ENCODE peak calls at places on chromosomes 4 and X, in eight cellular contexts. S, O, G, C, W, U, J and F are unnamed samples.

GRCh38 chrX:1679238-1679637 is 64.4 kb downstream of the ASMT start:
- DNase-seq in S (no peak), O (no peak), G (no peak), C (no peak), W (no peak), U (no peak), J (peak), F (no peak)

GRCh38 chrX:3532571-3532970 is 180.9 kb downstream of the PRKX start:
- DNase-seq in S (no peak), O (no peak), G (no peak), C (no peak), W (no peak), U (no peak), J (no peak), F (no peak)

GRCh38 chr4:111064342-111064993 is 441.6 kb upstream of the PITX2 start:
- DNase-seq in S (no peak), O (no peak), G (no peak), C (no peak), W (no peak), U (peak), J (peak), F (no peak)

GRCh38 chrX:2631743-2632532 is 59.2 kb upstream of the CD99 start:
- DNase-seq in S (no peak), O (no peak), G (no peak), C (no peak), W (no peak), U (no peak), J (no peak), F (no peak)

GRCh38 chr4:140256335-140256734 is 102.4 kb upstream of the MAML3 start:
- DNase-seq in S (peak), O (no peak), G (no peak), C (no peak), W (no peak), U (peak), J (peak), F (no peak)

GRCh38 chr4:72471816-72472215 is 97.2 kb downstream of the ADAMTS3 start:
- DNase-seq in S (no peak), O (no peak), G (no peak), C (no peak), W (no peak), U (no peak), J (peak), F (no peak)

GRCh38 chr4:76532810-76533209 is 97.8 kb downstream of the SHROOM3 start:
- DNase-seq in S (no peak), O (no peak), G (no peak), C (no peak), W (no peak), U (no peak), J (no peak), F (no peak)

GRCh38 chrX:8724176-8724757 is 7.7 kb downstream of the ANOS1 start:
- DNase-seq in S (no peak), O (no peak), G (no peak), C (no peak), W (no peak), U (peak), J (no peak), F (no peak)

GRCh38 chr4:135281230-135281629 is 1079.6 kb upstream of the PABPC4L start:
- DNase-seq in S (no peak), O (no peak), G (no peak), C (no peak), W (no peak), U (no peak), J (peak), F (no peak)

GRCh38 chr4:7155611-7156071 is 36.7 kb upstream of the SORCS2 start:
- DNase-seq in S (peak), O (no peak), G (no peak), C (no peak), W (peak), U (peak), J (peak), F (no peak)

GRCh38 chr4:38237139-38237538 is 276.9 kb downstream of the PTTG2 start:
- DNase-seq in S (no peak), O (no peak), G (no peak), C (no peak), W (no peak), U (no peak), J (peak), F (no peak)

GRCh38 chrX:86383681-86384540 is 235.7 kb downstream of the DACH2 start:
- DNase-seq in S (no peak), O (no peak), G (no peak), C (no peak), W (no peak), U (no peak), J (no peak), F (no peak)

GRCh38 chrX:35561985-35562384 is 236.2 kb upstream of the MAGEB16 start:
- DNase-seq in S (no peak), O (no peak), G (no peak), C (peak), W (no peak), U (no peak), J (no peak), F (no peak)

GRCh38 chr4:64250488-64250887 is 158.8 kb downstream of the TECRL start:
- DNase-seq in S (no peak), O (no peak), G (no peak), C (no peak), W (no peak), U (no peak), J (no peak), F (no peak)

GRCh38 chrX:120749141-120749846 is 119.4 kb upstream of the C1GALT1C1 start:
- DNase-seq in S (peak), O (no peak), G (no peak), C (no peak), W (no peak), U (no peak), J (peak), F (no peak)

GRCh38 chr4:33650036-33650435 is 2594.3 kb downstream of the ARAP2 start:
- DNase-seq in S (no peak), O (no peak), G (no peak), C (no peak), W (no peak), U (no peak), J (no peak), F (no peak)

GRCh38 chr4:6200011-6200921 is at the start of gene JAKMIP1:
- DNase-seq in S (peak), O (peak), G (peak), C (peak), W (peak), U (peak), J (peak), F (peak)

GRCh38 chr4:25484243-25484721 is 107.2 kb downstream of the ANAPC4 start:
- DNase-seq in S (no peak), O (no peak), G (no peak), C (no peak), W (no peak), U (no peak), J (peak), F (no peak)

GRCh38 chr4:122898370-122899150 is 23.8 kb downstream of the NUDT6 start:
- DNase-seq in S (no peak), O (no peak), G (no peak), C (no peak), W (no peak), U (no peak), J (peak), F (no peak)

GRCh38 chr4:145533011-145533410 is 51.4 kb downstream of the SMAD1 start:
- DNase-seq in S (no peak), O (no peak), G (no peak), C (no peak), W (no peak), U (no peak), J (peak), F (no peak)

GRCh38 chrX:97740044-97740443 is 856.3 kb downstream of the RPA4 start:
- DNase-seq in S (no peak), O (no peak), G (no peak), C (no peak), W (no peak), U (no peak), J (no peak), F (no peak)

GRCh38 chrX:9396930-9397329 is 67.9 kb upstream of the TBL1X start:
- DNase-seq in S (no peak), O (peak), G (no peak), C (no peak), W (no peak), U (no peak), J (peak), F (no peak)

GRCh38 chr4:76535603-76536380 is 100.8 kb downstream of the SHROOM3 start:
- DNase-seq in S (no peak), O (no peak), G (no peak), C (no peak), W (no peak), U (no peak), J (peak), F (no peak)

GRCh38 chr4:142566780-142567179 is 279.3 kb downstream of the INPP4B start:
- DNase-seq in S (no peak), O (no peak), G (no peak), C (no peak), W (no peak), U (no peak), J (no peak), F (no peak)

GRCh38 chr4:142565771-142566170 is 280.3 kb downstream of the INPP4B start:
- DNase-seq in S (no peak), O (no peak), G (no peak), C (no peak), W (no peak), U (no peak), J (no peak), F (no peak)

GRCh38 chr4:142567620-142568451 is 278.3 kb downstream of the INPP4B start:
- DNase-seq in S (peak), O (peak), G (no peak), C (no peak), W (no peak), U (no peak), J (peak), F (no peak)

GRCh38 chr4:142567199-142567598 is 278.9 kb downstream of the INPP4B start:
- DNase-seq in S (peak), O (peak), G (no peak), C (no peak), W (no peak), U (peak), J (peak), F (no peak)

DNA sequence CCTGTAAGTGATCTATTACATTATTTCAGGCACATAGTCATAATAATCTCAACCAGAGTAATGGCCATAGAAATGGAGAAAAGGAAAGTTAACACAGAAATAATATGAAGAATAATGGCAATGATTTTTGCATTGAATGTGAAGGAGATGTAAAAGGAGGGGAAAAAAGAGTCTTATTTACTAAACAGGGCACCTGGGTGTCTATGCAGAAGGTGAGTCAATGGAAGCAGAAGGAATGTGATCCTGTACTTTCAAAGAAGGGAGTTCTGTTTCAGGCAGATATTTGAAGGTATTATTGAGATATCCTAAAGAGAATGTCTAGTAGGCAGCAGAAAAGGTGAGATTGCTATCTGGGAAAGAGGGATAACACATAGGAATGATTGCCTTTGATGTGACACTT is 279.9 kb downstream of the INPP4B start:
- DNase-seq in S (no peak), O (no peak), G (no peak), C (no peak), W (no peak), U (no peak), J (no peak), F (no peak)
- H3K27ac ChIP-seq in S (peak), O (no peak), G (no peak), C (no peak), W (no peak), U (no peak), J (no peak), F (no peak)

DNA sequence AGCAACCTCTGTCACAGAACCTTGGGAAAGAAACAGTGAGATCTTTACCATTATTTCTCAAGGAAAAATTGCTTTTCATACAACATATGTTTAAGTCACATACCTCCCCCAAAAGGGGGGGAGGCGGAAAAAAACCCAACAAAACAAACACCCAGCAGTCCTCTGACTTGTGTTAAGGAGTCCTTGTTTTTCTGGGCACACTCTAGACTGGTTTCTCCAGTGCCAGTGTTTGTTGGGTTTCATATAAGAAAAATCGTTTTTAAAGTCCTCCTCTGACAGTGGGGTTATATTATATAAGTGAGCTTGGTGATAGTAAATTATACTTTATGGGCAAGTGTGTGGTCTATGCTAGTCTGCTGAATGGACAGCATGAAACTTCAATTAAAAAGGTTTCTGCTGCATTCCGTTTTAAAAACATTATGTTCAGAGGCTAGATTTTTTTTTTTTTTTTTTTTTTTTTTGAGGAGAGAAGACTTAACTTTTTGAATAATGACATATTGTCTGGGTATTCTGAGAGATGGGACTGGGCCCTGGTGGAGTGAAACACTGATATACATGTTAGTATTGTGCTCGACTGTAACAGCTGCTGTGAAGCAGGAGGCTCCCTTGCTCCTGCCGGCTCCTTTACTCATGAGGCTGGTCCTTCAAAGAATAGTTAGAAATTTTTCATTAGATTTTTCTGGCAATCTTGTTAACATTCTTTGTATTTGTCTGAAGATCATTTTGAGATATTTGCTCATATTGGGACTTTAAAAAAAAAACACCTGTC is 73.1 kb downstream of the TMEM131L start:
- DNase-seq in S (no peak), O (no peak), G (no peak), C (no peak), W (no peak), U (no peak), J (no peak), F (no peak)
- H3K4me3 ChIP-seq in S (peak), O (no peak), G (peak), C (peak), W (peak), U (no peak), J (no peak), F (peak)

GRCh38 chr4:54571293-54571723 is 86.4 kb upstream of the KIT start:
- DNase-seq in S (no peak), O (no peak), G (no peak), C (no peak), W (no peak), U (no peak), J (peak), F (no peak)
- H3K27ac ChIP-seq in S (no peak), O (no peak), G (no peak), C (no peak), W (no peak), U (no peak), J (no peak), F (no peak)

GRCh38 chrX:154748712-154749339 is 2.1 kb downstream of the GAB3 start:
- DNase-seq in S (no peak), O (peak), G (no peak), C (no peak), W (no peak), U (peak), J (peak), F (no peak)
- H3K4me3 ChIP-seq in S (no peak), O (no peak), G (no peak), C (no peak), W (peak), U (no peak), J (no peak), F (peak)

DNA sequence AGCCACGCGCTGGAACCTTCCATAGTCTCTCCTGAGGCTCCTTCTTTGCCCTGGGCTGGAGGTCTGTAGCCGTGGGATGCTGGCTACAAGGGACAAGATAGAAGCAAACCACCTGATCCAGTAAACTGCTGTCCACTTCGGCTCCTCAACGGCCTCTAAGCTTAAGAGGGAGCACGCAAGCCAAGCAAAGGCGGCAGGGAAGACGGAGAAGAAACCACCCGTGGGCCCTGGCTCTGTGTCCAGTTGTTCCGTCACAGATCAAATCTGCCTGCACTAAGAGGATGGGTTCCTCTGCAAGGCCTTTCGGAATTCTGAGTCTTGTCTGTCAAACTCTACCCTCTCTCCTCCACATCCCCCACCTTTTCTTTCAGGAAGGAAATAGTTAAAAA is 401 bp upstream of the EDNRA start:
- DNase-seq in S (no peak), O (no peak), G (peak), C (no peak), W (no peak), U (no peak), J (no peak), F (no peak)
- H3K27ac ChIP-seq in S (peak), O (no peak), G (peak), C (no peak), W (peak), U (no peak), J (peak), F (peak)

GRCh38 chrX:70452143-70452733 is 7.6 kb downstream of the DLG3 start:
- DNase-seq in S (peak), O (no peak), G (peak), C (peak), W (peak), U (peak), J (peak), F (peak)
- H3K4me3 ChIP-seq in S (peak), O (peak), G (peak), C (peak), W (peak), U (peak), J (peak), F (peak)

DNA sequence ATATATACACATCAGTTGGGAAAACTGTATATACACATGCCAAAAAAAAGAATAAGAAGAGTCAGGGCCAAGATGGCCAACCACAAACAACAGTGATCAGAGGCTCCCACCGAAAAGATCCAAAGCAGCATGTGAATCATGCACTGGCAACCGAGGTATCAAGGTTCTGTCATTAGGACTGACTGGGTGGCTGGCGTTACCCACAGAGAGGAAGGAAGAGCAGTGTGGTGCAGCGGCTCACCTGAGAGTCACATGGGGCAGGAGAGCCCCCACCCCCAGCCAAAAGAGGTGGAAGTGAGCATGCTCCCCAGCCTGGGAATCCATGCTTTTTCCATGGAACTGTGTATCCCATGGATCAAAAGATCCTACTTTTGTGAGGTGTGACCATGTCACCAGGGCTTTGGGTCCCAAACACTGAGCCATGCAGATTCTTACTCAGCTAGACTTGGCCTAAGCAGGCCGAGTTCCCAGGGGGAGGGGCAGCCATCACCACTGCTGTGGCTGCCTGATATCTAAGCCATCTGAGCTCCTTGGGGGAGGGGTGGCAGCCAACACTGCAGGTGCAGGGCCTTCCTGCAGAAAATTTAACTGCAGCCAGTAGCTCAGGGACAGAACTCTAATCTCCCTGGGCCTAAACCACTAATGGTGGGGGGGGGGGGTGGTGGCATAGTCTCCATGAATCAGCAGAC is 52.8 kb downstream of the P2RY10 start:
- DNase-seq in S (no peak), O (no peak), G (no peak), C (no peak), W (no peak), U (peak), J (no peak), F (no peak)
- H3K27ac ChIP-seq in S (no peak), O (no peak), G (no peak), C (no peak), W (no peak), U (no peak), J (no peak), F (no peak)

GRCh38 chrX:13647709-13648212 is 5.2 kb upstream of the TCEANC start:
- DNase-seq in S (peak), O (no peak), G (no peak), C (peak), W (peak), U (no peak), J (peak), F (peak)
- H3K4me3 ChIP-seq in S (no peak), O (no peak), G (no peak), C (no peak), W (no peak), U (no peak), J (no peak), F (no peak)

GRCh38 chr4:94974773-94975172 is 217.0 kb downstream of the BMPR1B start:
- DNase-seq in S (no peak), O (no peak), G (no peak), C (no peak), W (no peak), U (no peak), J (peak), F (no peak)
- H3K27ac ChIP-seq in S (no peak), O (no peak), G (no peak), C (no peak), W (no peak), U (no peak), J (no peak), F (no peak)

DNA sequence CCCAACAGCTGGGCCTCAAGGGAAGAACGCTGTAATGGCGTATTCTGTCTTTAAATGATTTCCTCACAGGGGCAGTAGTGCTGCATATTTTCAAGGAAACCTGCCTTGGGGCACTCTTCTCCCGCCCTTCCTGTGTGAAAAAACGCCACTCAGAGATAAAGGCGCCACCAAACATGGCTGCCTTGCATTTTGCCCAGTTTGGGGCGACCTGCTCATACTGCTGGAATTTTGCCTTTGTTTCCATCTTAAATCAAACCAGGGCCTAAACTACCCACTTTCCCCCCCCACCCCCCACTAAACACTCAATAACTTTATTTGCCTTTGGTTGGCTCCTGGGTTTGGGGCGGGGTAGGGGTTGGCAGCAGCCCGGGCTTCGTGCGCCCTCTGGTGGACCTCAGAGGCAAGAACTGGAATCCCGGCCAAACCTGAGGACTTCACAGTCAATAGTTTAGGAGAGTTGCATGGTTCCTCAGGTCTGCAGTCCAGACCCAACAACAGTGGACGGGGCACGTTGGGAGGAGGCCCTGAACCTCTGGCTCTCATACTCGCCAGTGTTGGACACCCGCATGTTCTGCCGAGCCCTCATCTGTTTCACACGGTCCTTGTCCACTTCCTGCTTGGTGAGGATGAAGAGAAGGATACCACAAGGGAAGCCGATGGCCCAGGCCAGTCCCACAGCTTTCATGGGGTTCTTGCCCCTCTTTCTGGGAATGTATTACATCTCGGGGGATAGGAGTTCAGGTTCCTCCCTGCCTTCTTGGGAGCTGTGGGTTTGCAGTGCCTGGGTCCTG is 220.1 kb upstream of the STK26 start:
- DNase-seq in S (peak), O (no peak), G (peak), C (peak), W (no peak), U (peak), J (peak), F (no peak)
- H3K4me3 ChIP-seq in S (no peak), O (peak), G (no peak), C (peak), W (no peak), U (no peak), J (no peak), F (no peak)